ENCODE peak calls at places on chromosomes 3 and 15, in four cellular contexts. One of them, this sample, is unnamed. For H3K4me1, the result is how much of the 10 kb centered on the place peaks cover.

GRCh38 chr3:33439421-33440327 is 531 bp downstream of the UBP1 start:
- DNase-seq in SJSA1: peak
- DNase-seq in mesendoderm: peak
- DNase-seq in sigmoid colon: peak
- DNase-seq in this sample: peak

GRCh38 chr15:61888074-61888780 is 172.0 kb downstream of the VPS13C start:
- DNase-seq in SJSA1: no peak
- DNase-seq in mesendoderm: no peak
- DNase-seq in sigmoid colon: no peak
- DNase-seq in this sample: no peak

GRCh38 chr3:105511031-105511430 is 144.3 kb downstream of the ALCAM start:
- DNase-seq in SJSA1: no peak
- DNase-seq in mesendoderm: no peak
- DNase-seq in sigmoid colon: no peak
- DNase-seq in this sample: no peak

GRCh38 chr15:70375006-70375409 is 277.3 kb upstream of the TLE3 start:
- DNase-seq in SJSA1: peak
- DNase-seq in mesendoderm: no peak
- DNase-seq in sigmoid colon: peak
- DNase-seq in this sample: no peak

GRCh38 chr3:119933197-119933596 is 151.3 kb downstream of the NR1I2 start:
- DNase-seq in SJSA1: no peak
- DNase-seq in mesendoderm: no peak
- DNase-seq in sigmoid colon: no peak
- DNase-seq in this sample: no peak

GRCh38 chr3:108972482-108972881 is 18.8 kb upstream of the GUCA1C start:
- DNase-seq in SJSA1: no peak
- DNase-seq in mesendoderm: no peak
- DNase-seq in sigmoid colon: no peak
- DNase-seq in this sample: no peak

GRCh38 chr3:129061077-129061887 is 703 bp downstream of the GP9 start:
- DNase-seq in SJSA1: no peak
- DNase-seq in mesendoderm: no peak
- DNase-seq in sigmoid colon: no peak
- DNase-seq in this sample: no peak

GRCh38 chr3:4633078-4634004 is 140.2 kb downstream of the ITPR1 start:
- DNase-seq in SJSA1: no peak
- DNase-seq in mesendoderm: peak
- DNase-seq in sigmoid colon: no peak
- DNase-seq in this sample: no peak

GRCh38 chr3:108322352-108322751 is 26.0 kb downstream of the HHLA2 start:
- DNase-seq in SJSA1: no peak
- DNase-seq in mesendoderm: no peak
- DNase-seq in sigmoid colon: no peak
- DNase-seq in this sample: no peak

GRCh38 chr3:146814601-146815315 is 209.6 kb upstream of the PLSCR5 start:
- DNase-seq in SJSA1: no peak
- DNase-seq in mesendoderm: peak
- DNase-seq in sigmoid colon: no peak
- DNase-seq in this sample: no peak

GRCh38 chr15:55615445-55615844 is 27.3 kb upstream of the PYGO1 start:
- DNase-seq in SJSA1: no peak
- DNase-seq in mesendoderm: no peak
- DNase-seq in sigmoid colon: no peak
- DNase-seq in this sample: no peak

GRCh38 chr15:27694506-27695077 is 404.5 kb downstream of the OCA2 start:
- DNase-seq in SJSA1: no peak
- DNase-seq in mesendoderm: peak
- DNase-seq in sigmoid colon: no peak
- DNase-seq in this sample: no peak

GRCh38 chr3:29171583-29171990 is 109.3 kb upstream of the RBMS3 start:
- DNase-seq in SJSA1: peak
- DNase-seq in mesendoderm: no peak
- DNase-seq in sigmoid colon: no peak
- DNase-seq in this sample: no peak

GRCh38 chr3:67595424-67595823 is 59.0 kb downstream of the SUCLG2 start:
- DNase-seq in SJSA1: no peak
- DNase-seq in mesendoderm: no peak
- DNase-seq in sigmoid colon: no peak
- DNase-seq in this sample: no peak

GRCh38 chr3:67602816-67603215 is 51.6 kb downstream of the SUCLG2 start:
- DNase-seq in SJSA1: no peak
- DNase-seq in mesendoderm: no peak
- DNase-seq in sigmoid colon: no peak
- DNase-seq in this sample: no peak

GRCh38 chr3:67601919-67602608 is 52.3 kb downstream of the SUCLG2 start:
- DNase-seq in SJSA1: no peak
- DNase-seq in mesendoderm: no peak
- DNase-seq in sigmoid colon: no peak
- DNase-seq in this sample: no peak

GRCh38 chr3:67601385-67601784 is 53.0 kb downstream of the SUCLG2 start:
- DNase-seq in SJSA1: no peak
- DNase-seq in mesendoderm: no peak
- DNase-seq in sigmoid colon: no peak
- DNase-seq in this sample: no peak

DNA sequence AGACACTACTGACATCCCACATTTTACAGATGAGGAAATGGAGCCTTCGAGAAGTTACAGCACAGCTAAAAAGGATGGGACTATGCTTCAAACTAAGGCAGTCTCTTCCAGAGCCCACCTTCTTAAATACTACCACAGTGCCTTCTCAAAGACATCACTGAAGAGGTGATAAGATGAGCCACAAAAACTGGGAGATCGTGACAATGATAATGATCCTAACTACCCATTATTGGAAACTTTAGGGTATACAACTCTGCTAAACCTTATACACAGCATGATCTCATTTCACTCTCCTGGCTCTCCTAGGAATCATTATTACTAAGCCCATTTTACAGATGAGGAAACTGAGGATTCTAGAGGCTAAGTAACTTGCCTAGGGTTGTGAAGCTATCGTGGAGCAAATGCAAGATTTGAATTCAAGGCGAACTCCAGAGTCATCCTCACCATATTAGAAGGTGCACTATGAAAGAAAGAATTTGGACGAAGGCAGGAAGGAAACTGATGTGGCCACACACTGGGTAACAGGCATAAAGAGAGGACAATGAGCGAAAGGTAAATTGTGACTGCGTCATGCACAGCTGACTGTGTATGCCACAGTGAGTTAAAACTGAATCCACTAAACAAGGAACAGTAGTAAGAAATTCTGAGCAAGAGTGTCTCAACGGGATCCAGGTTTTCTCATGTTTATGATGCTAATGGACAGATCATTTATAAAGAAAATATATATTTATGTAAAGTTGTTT is 55.4 kb downstream of the SUCLG2 start:
- DNase-seq in SJSA1: no peak
- DNase-seq in mesendoderm: no peak
- DNase-seq in sigmoid colon: no peak
- DNase-seq in this sample: no peak
- H3K4me1 ChIP-seq in SJSA1: under half
- H3K4me1 ChIP-seq in mesendoderm: under half
- H3K4me1 ChIP-seq in sigmoid colon: under half
- H3K4me1 ChIP-seq in this sample: under half

GRCh38 chr3:63921741-63922482 is 9.7 kb upstream of the SCAANT1 start:
- DNase-seq in SJSA1: no peak
- DNase-seq in mesendoderm: no peak
- DNase-seq in sigmoid colon: no peak
- DNase-seq in this sample: no peak
- H3K4me1 ChIP-seq in SJSA1: under half
- H3K4me1 ChIP-seq in mesendoderm: under half
- H3K4me1 ChIP-seq in sigmoid colon: under half
- H3K4me1 ChIP-seq in this sample: under half

DNA sequence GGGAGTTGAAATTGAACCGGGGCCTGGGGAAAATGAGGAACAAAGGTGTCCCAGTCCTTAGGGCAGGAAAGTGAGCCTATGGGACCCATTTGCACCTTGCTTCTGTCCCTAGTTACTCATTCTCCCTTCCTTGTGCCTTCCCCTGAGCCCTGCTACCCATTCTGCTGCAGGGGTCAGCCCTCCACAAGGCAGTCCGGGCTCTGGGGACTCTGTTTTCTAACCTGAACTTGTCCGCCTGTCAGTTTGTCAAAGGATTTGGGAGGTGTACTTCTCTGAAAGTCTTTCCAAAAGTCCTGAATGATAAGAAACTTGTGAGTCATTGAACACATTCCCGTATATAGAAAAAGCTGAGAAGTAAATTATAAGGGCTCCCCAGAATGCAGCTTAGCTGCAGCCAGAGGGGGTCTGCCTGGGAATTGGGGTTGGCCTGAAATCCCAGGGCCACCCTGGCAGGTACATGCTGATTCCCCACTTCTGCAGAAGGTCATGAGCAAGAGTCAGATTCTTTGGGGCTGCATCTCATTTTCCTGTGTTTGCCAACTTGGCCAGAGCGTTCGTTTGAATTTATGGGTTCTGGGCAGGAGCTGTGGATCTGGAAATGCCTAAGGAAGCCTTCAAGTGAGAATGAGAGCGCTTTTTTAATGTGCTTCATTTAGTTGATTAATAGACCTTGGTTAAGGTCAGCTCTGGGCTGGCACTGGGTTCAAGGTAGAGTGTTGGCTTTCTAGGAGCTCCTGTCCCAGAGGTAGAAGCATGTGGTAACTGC is 2.9 kb downstream of the SLC6A6 start:
- DNase-seq in SJSA1: no peak
- DNase-seq in mesendoderm: no peak
- DNase-seq in sigmoid colon: no peak
- DNase-seq in this sample: no peak
- H3K4me1 ChIP-seq in SJSA1: under half
- H3K4me1 ChIP-seq in mesendoderm: under half
- H3K4me1 ChIP-seq in sigmoid colon: under half
- H3K4me1 ChIP-seq in this sample: under half

GRCh38 chr15:57218826-57219576 is 157.3 kb upstream of the CGNL1 start:
- DNase-seq in SJSA1: no peak
- DNase-seq in mesendoderm: peak
- DNase-seq in sigmoid colon: no peak
- DNase-seq in this sample: no peak

GRCh38 chr15:57213783-57214366 is 162.4 kb upstream of the CGNL1 start:
- DNase-seq in SJSA1: no peak
- DNase-seq in mesendoderm: peak
- DNase-seq in sigmoid colon: no peak
- DNase-seq in this sample: no peak

GRCh38 chr15:57217716-57218598 is 158.3 kb upstream of the CGNL1 start:
- DNase-seq in SJSA1: no peak
- DNase-seq in mesendoderm: no peak
- DNase-seq in sigmoid colon: no peak
- DNase-seq in this sample: no peak

GRCh38 chr15:57215371-57215770 is 160.9 kb upstream of the CGNL1 start:
- DNase-seq in SJSA1: no peak
- DNase-seq in mesendoderm: no peak
- DNase-seq in sigmoid colon: no peak
- DNase-seq in this sample: no peak

DNA sequence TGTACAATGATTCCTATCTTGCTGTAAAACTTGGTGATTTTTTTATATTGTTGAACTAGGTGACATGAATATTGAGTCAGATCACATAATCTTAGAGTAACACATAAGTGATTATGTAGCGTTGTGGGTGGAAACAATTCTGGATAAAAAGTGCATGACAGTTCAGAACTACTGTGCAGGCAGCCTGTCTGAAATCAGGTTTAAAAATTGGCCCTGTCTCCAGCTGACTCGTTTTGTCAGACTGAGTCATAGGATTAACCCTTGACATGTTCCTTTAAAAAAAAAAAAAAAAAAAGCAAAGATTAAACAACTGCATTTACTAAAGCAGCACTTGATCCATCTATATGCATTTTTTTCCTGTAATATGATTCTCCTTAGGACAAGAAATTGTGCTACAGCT is 160.0 kb upstream of the CGNL1 start:
- DNase-seq in SJSA1: peak
- DNase-seq in mesendoderm: no peak
- DNase-seq in sigmoid colon: no peak
- DNase-seq in this sample: no peak
- H3K4me1 ChIP-seq in SJSA1: half or more
- H3K4me1 ChIP-seq in mesendoderm: under half
- H3K4me1 ChIP-seq in sigmoid colon: under half
- H3K4me1 ChIP-seq in this sample: under half

GRCh38 chr3:32436816-32437189 is 45.1 kb downstream of the CMTM7 start:
- DNase-seq in SJSA1: no peak
- DNase-seq in mesendoderm: no peak
- DNase-seq in sigmoid colon: no peak
- DNase-seq in this sample: no peak

GRCh38 chr3:32435911-32436815 is 44.5 kb downstream of the CMTM7 start:
- DNase-seq in SJSA1: peak
- DNase-seq in mesendoderm: no peak
- DNase-seq in sigmoid colon: no peak
- DNase-seq in this sample: no peak

GRCh38 chr3:32440481-32441350 is 49.1 kb downstream of the CMTM7 start:
- DNase-seq in SJSA1: no peak
- DNase-seq in mesendoderm: no peak
- DNase-seq in sigmoid colon: no peak
- DNase-seq in this sample: no peak

GRCh38 chr3:32437898-32438297 is 46.2 kb downstream of the CMTM7 start:
- DNase-seq in SJSA1: no peak
- DNase-seq in mesendoderm: no peak
- DNase-seq in sigmoid colon: no peak
- DNase-seq in this sample: no peak

DNA sequence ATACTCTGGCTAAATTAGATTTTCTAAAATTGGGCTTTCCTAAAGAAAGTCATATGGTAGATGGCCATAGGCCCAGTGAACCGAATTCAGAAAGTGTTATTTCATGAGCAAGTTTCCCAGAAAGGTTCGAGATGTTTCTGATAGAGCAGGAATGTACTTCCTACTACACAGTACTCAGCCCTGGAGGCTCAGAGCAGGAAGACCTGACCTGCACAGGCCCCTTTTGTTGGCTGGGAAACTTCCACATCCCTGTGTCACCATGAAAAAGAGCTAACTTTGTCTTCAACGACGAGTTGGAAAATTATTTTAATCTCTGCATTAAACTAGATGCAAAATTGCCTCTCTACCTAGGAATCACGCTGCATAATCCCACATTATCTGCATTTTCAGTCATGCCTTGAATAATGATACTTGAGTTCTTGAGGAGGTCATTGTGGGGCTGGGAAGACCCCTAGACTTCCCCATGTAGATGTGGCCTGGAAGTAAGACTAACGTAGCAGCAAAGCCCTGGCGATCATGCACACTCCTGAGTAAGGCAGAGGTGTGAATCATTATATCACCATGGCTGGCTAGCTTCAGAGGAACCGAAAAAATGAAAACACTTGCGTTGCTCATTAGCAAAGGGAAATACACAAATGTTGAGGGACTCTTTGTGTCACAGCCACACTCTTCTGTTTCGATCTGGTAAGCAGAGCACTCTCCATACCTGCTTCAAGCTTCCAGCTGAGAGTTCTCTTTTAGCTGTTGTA is 47.1 kb downstream of the CMTM7 start:
- DNase-seq in SJSA1: no peak
- DNase-seq in mesendoderm: no peak
- DNase-seq in sigmoid colon: no peak
- DNase-seq in this sample: no peak
- H3K4me1 ChIP-seq in SJSA1: under half
- H3K4me1 ChIP-seq in mesendoderm: under half
- H3K4me1 ChIP-seq in sigmoid colon: under half
- H3K4me1 ChIP-seq in this sample: under half

This sample was measured in tibial artery.